ENCODE peak calls at places on chromosomes 4 and X, in four cellular contexts. One of them, this sample, is unnamed.
A peak's percentile ranks its signal among the peaks of the same experiment; 100 is the strongest.

GRCh38 chrX:47556045-47556623 is 4.9 kb upstream of the ARAF start:
- DNase-seq in astrocyte of the cerebellum: peak; percentile 79
- DNase-seq in M059J: peak; percentile 92
- DNase-seq in CD8-positive, alpha-beta T cell: peak; percentile 72
- DNase-seq in this sample: peak; percentile 84

GRCh38 chrX:143635915-143636314 is at the start of gene SLITRK4:
- DNase-seq in astrocyte of the cerebellum: no peak
- DNase-seq in M059J: no peak
- DNase-seq in CD8-positive, alpha-beta T cell: no peak
- DNase-seq in this sample: no peak

GRCh38 chrX:119690921-119691716 is 1.8 kb downstream of the SEPTIN6 start:
- DNase-seq in CD8-positive, alpha-beta T cell: no peak
- DNase-seq in M059J: no peak
- DNase-seq in astrocyte of the cerebellum: no peak
- DNase-seq in this sample: peak; percentile 54

GRCh38 chr4:124631760-124632159 is 80.8 kb downstream of the ANKRD50 start:
- DNase-seq in M059J: peak; percentile 97
- DNase-seq in astrocyte of the cerebellum: peak; percentile 89
- DNase-seq in CD8-positive, alpha-beta T cell: no peak
- DNase-seq in this sample: no peak

GRCh38 chr4:39729557-39729956 is 31.6 kb downstream of the UBE2K start:
- DNase-seq in astrocyte of the cerebellum: peak; percentile 32
- DNase-seq in CD8-positive, alpha-beta T cell: no peak
- DNase-seq in M059J: peak; percentile 32
- DNase-seq in this sample: no peak

GRCh38 chr4:16129336-16129735 is 45.5 kb upstream of the PROM1 start:
- DNase-seq in M059J: no peak
- DNase-seq in astrocyte of the cerebellum: no peak
- DNase-seq in CD8-positive, alpha-beta T cell: no peak
- DNase-seq in this sample: no peak

GRCh38 chr4:128690009-128690408 is 119.5 kb upstream of the JADE1 start:
- DNase-seq in astrocyte of the cerebellum: no peak
- DNase-seq in CD8-positive, alpha-beta T cell: no peak
- DNase-seq in M059J: no peak
- DNase-seq in this sample: no peak

GRCh38 chrX:49071877-49072711 is 1.7 kb downstream of the PRAF2 start:
- DNase-seq in astrocyte of the cerebellum: peak; percentile 33
- DNase-seq in CD8-positive, alpha-beta T cell: no peak
- DNase-seq in M059J: no peak
- DNase-seq in this sample: no peak

GRCh38 chr4:54390670-54391069 is 161.6 kb downstream of the PDGFRA start:
- DNase-seq in CD8-positive, alpha-beta T cell: no peak
- DNase-seq in M059J: no peak
- DNase-seq in astrocyte of the cerebellum: no peak
- DNase-seq in this sample: no peak

GRCh38 chrX:126723881-126724280 is 95.6 kb upstream of the PRR32 start:
- DNase-seq in M059J: no peak
- DNase-seq in CD8-positive, alpha-beta T cell: no peak
- DNase-seq in astrocyte of the cerebellum: no peak
- DNase-seq in this sample: no peak

GRCh38 chr4:78562687-78563086 is 11.1 kb downstream of the ANXA3 start:
- DNase-seq in CD8-positive, alpha-beta T cell: no peak
- DNase-seq in astrocyte of the cerebellum: no peak
- DNase-seq in M059J: no peak
- DNase-seq in this sample: no peak